ENCODE peak calls at places on chromosomes 16 and 17, in four cellular contexts. U, K, I and S are unnamed samples.

GRCh38 chr17:83055911-83056582 is 23.4 kb upstream of the METRNL start:
- DNase-seq in U (no peak), K (no peak), I (peak), S (no peak)

GRCh38 chr16:75519175-75519574 is 16.7 kb downstream of the CHST5 start:
- DNase-seq in U (no peak), K (no peak), I (no peak), S (no peak)

GRCh38 chr16:70601576-70602575 is 44.5 kb upstream of the IL34 start:
- DNase-seq in U (no peak), K (no peak), I (no peak), S (no peak)

GRCh38 chr16:51313204-51313603 is 162.1 kb upstream of the SALL1 start:
- DNase-seq in U (no peak), K (no peak), I (no peak), S (no peak)

GRCh38 chr16:89315791-89316581 is 98.5 kb downstream of the ZNF778 start:
- DNase-seq in U (no peak), K (peak), I (peak), S (peak)

GRCh38 chr17:66985338-66985737 is 20.8 kb downstream of the CACNG4 start:
- DNase-seq in U (no peak), K (no peak), I (no peak), S (no peak)

GRCh38 chr16:85136705-85137322 is 24.5 kb upstream of the CIBAR2 start:
- DNase-seq in U (no peak), K (no peak), I (peak), S (no peak)

GRCh38 chr16:85699628-85700027 is 10.9 kb upstream of the GINS2 start:
- DNase-seq in U (no peak), K (no peak), I (no peak), S (no peak)

GRCh38 chr17:17205368-17206148 is 575 bp downstream of the PLD6 start:
- DNase-seq in U (no peak), K (peak), I (peak), S (peak)

GRCh38 chr16:21646721-21647561 is 5.5 kb downstream of the IGSF6 start:
- DNase-seq in U (no peak), K (peak), I (peak), S (peak)

GRCh38 chr16:27759301-27759871 is 209.4 kb downstream of the KATNIP start:
- DNase-seq in U (no peak), K (no peak), I (no peak), S (no peak)

GRCh38 chr17:35171834-35172233 is 22.4 kb downstream of the SLC35G3 start:
- DNase-seq in U (no peak), K (no peak), I (no peak), S (no peak)

GRCh38 chr17:17326275-17326875 is 23.2 kb downstream of the NT5M start:
- DNase-seq in U (no peak), K (no peak), I (no peak), S (no peak)

GRCh38 chr16:13324861-13325260 is 423.5 kb downstream of the SHISA9 start:
- DNase-seq in U (no peak), K (no peak), I (no peak), S (no peak)

GRCh38 chr17:7530294-7530900 is 18.5 kb upstream of the TNFSF12 start:
- DNase-seq in U (no peak), K (no peak), I (no peak), S (no peak)

GRCh38 chr17:79646721-79647455 is 36.0 kb upstream of the RBFOX3 start:
- DNase-seq in U (no peak), K (no peak), I (peak), S (no peak)

GRCh38 chr16:922051-922450 is 48.7 kb downstream of the LMF1 start:
- DNase-seq in U (no peak), K (no peak), I (no peak), S (no peak)

GRCh38 chr16:86809458-86809955 is 231.2 kb downstream of the FOXL1 start:
- DNase-seq in U (no peak), K (no peak), I (no peak), S (no peak)

GRCh38 chr17:35548213-35548810 is 10.8 kb upstream of the SLFN12L start:
- DNase-seq in U (peak), K (no peak), I (no peak), S (no peak)

GRCh38 chr16:10578474-10579316 is 1.7 kb downstream of the EMP2 start:
- DNase-seq in U (peak), K (no peak), I (peak), S (no peak)

GRCh38 chr16:75464130-75464918 is at the start of gene TMEM170A:
- DNase-seq in U (peak), K (peak), I (peak), S (peak)

GRCh38 chr17:61390479-61390791 is 9.2 kb upstream of the TBX2 start:
- DNase-seq in U (no peak), K (no peak), I (no peak), S (no peak)

GRCh38 chr17:41690497-41690896 is 1.8 kb downstream of the EIF1 start:
- DNase-seq in U (no peak), K (no peak), I (no peak), S (no peak)

GRCh38 chr17:41691031-41691777 is 2.5 kb downstream of the EIF1 start:
- DNase-seq in U (no peak), K (no peak), I (no peak), S (no peak)

GRCh38 chr17:41695134-41695661 is 6.5 kb downstream of the EIF1 start:
- DNase-seq in U (no peak), K (no peak), I (no peak), S (no peak)

GRCh38 chr17:41695954-41696720 is 7.5 kb downstream of the EIF1 start:
- DNase-seq in U (no peak), K (peak), I (peak), S (peak)

GRCh38 chr17:41692722-41693521 is 4.2 kb downstream of the EIF1 start:
- DNase-seq in U (no peak), K (no peak), I (no peak), S (no peak)
- TF ChIP-seq POLR2AphosphoS5 in U (no peak), K (peak), I (no peak), S (no peak)

GRCh38 chr16:53881371-53881770 is 177.4 kb downstream of the FTO start:
- DNase-seq in U (no peak), K (no peak), I (no peak), S (no peak)
- TF ChIP-seq POLR2AphosphoS5 in U (no peak), K (no peak), I (no peak), S (no peak)

DNA sequence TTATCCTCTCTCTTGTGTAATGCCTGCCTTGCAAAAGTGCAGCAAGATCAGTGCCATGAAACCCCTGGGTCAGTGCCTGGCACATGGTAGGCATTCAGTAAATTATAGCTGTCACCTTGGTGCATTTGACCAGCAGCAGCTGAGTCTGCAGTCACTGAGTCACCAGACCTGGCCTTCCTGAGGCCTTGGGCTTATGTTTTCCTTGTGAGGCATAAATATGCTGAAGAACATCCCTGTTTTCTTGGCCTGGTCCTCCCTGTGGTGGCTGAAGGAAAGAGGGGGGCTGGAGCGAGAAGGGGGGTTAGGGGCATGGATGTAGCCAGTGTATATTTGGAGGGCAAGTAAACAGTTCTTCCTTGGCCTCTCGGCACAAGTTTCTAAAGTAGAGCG is 26.4 kb downstream of the EPN2 start:
- DNase-seq in U (no peak), K (no peak), I (no peak), S (no peak)
- TF ChIP-seq POLR2AphosphoS5 in U (no peak), K (no peak), I (peak), S (no peak)

GRCh38 chr16:56625140-56625942 is at the start of gene MT1E:
- DNase-seq in U (peak), K (no peak), I (peak), S (no peak)
- TF ChIP-seq POLR2AphosphoS5 in U (peak), K (no peak), I (peak), S (no peak)

GRCh38 chr17:42519546-42520444 is 16.2 kb upstream of the NAGLU start:
- DNase-seq in U (peak), K (no peak), I (peak), S (no peak)
- TF ChIP-seq POLR2AphosphoS5 in U (peak), K (no peak), I (peak), S (no peak)

GRCh38 chr16:19699472-19699871 is 18.6 kb downstream of the KNOP1 start:
- DNase-seq in U (no peak), K (no peak), I (no peak), S (no peak)

GRCh38 chr16:19696961-19697360 is 21.1 kb downstream of the KNOP1 start:
- DNase-seq in U (no peak), K (no peak), I (no peak), S (no peak)

GRCh38 chr16:19696312-19696711 is 21.7 kb downstream of the KNOP1 start:
- DNase-seq in U (peak), K (no peak), I (peak), S (no peak)

GRCh38 chr16:19698480-19699465 is 19.3 kb downstream of the KNOP1 start:
- DNase-seq in U (no peak), K (no peak), I (no peak), S (no peak)

DNA sequence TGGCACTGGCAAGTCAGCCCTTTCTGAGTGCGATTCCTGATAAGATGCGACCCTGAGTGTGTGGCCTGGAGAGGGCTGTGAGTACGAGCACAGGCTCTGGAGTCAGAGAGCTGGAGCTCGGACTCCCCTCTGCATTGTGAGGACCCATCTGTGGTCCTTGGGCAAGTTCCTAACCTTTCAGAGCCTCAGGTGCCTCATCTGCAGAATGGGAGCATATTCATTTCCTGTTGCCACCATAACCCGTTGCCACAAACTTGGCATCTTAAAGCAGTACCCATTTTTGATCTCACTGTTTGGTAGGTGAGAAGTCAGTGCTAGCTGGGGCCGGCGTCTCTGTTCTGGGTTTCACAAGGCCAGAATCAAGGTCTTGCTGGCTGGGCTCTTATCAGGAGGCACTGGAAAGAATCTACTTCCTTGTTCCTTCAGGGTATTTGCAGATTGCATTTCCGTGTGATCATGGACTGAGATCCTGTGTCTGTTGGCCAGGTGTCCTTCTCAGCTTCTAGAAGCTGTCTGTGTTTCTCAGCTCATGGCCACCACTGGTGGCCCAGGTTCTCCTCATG is 20.2 kb downstream of the KNOP1 start:
- DNase-seq in U (no peak), K (no peak), I (peak), S (no peak)
- TF ChIP-seq POLR2AphosphoS5 in U (no peak), K (no peak), I (no peak), S (no peak)

GRCh38 chr16:30430428-30430970 is 669 bp upstream of the DCTPP1 start:
- DNase-seq in U (no peak), K (no peak), I (no peak), S (no peak)

GRCh38 chr16:30429418-30429677 is 482 bp downstream of the DCTPP1 start:
- DNase-seq in U (no peak), K (no peak), I (no peak), S (no peak)

GRCh38 chr16:30428055-30428454 is 1.8 kb downstream of the DCTPP1 start:
- DNase-seq in U (no peak), K (no peak), I (no peak), S (no peak)

GRCh38 chr16:30434852-30435251 is 5.0 kb upstream of the DCTPP1 start:
- DNase-seq in U (no peak), K (no peak), I (no peak), S (no peak)

GRCh38 chr16:30429678-30430427 is at the start of gene DCTPP1:
- DNase-seq in U (peak), K (peak), I (peak), S (peak)
- TF ChIP-seq POLR2AphosphoS5 in U (peak), K (peak), I (peak), S (peak)